ENCODE peak calls at places on chromosomes 11 and 22, in nine cellular contexts. W is ascending aorta, U is astrocyte of the spinal cord, Z is hepatocyte, J is GM13976, X is Peyer's patch, L is spleen, N is vagina, B is GM10248. Y is an unnamed sample.

GRCh38 chr11:130636672-130637463 is 188.4 kb downstream of the ADAMTS15 start:
- DNase-seq in W (no peak), N (peak; percentile 40), U (peak; percentile 91), L (no peak), B (no peak), J (no peak), X (no peak), Z (peak; percentile 51), Y (no peak)

GRCh38 chr11:117997436-117998200 is 11.4 kb downstream of the IL10RA start:
- DNase-seq in B (no peak), W (no peak), X (peak; percentile 30), N (no peak), U (no peak), Z (no peak), L (no peak), J (no peak), Y (peak; percentile 58)

GRCh38 chr22:24834845-24835570 is 29.0 kb downstream of the SGSM1 start:
- DNase-seq in Z (peak; percentile 55), N (no peak), W (no peak), U (no peak), L (peak; percentile 10), B (no peak), X (no peak), J (no peak), Y (no peak)

GRCh38 chr11:44147751-44148150 is 52.3 kb downstream of the EXT2 start:
- DNase-seq in X (no peak), B (no peak), J (no peak), Z (no peak), N (no peak), U (no peak), W (no peak), L (no peak), Y (no peak)

GRCh38 chr22:17381237-17381913 is 12.1 kb downstream of the CECR2 start:
- DNase-seq in U (no peak), Z (peak; percentile 64), X (no peak), N (no peak), B (no peak), L (no peak), W (no peak), J (no peak), Y (no peak)

GRCh38 chr22:24875862-24876506 is 70.0 kb downstream of the SGSM1 start:
- DNase-seq in W (no peak), B (no peak), X (no peak), N (no peak), L (no peak), J (peak; percentile 48), U (no peak), Z (peak; percentile 63), Y (peak; percentile 36)

GRCh38 chr11:58829736-58830135 is 14.8 kb downstream of the GLYATL2 start:
- DNase-seq in U (peak; percentile 62), X (no peak), L (no peak), N (no peak), Z (no peak), W (no peak), J (no peak), B (no peak), Y (peak; percentile 1)

GRCh38 chr22:33210129-33210784 is 152.1 kb upstream of the SYN3 start:
- DNase-seq in X (peak; percentile 56), J (peak; percentile 85), L (no peak), U (peak; percentile 4), N (no peak), B (peak; percentile 83), Z (peak; percentile 60), W (no peak), Y (peak; percentile 22)

GRCh38 chr22:32926600-32926999 is 125.1 kb downstream of the TIMP3 start:
- DNase-seq in Z (peak; percentile 48), X (peak; percentile 66), L (no peak), B (peak; percentile 29), W (no peak), N (no peak), U (peak; percentile 9), J (peak; percentile 41), Y (peak; percentile 9)

GRCh38 chr22:42315392-42315756 is 44.9 kb upstream of the TCF20 start:
- DNase-seq in U (no peak), Z (no peak), N (no peak), X (peak; percentile 79), J (no peak), B (no peak), L (no peak), W (no peak), Y (no peak)

GRCh38 chr11:130874955-130875531 is 41.2 kb downstream of the SNX19 start:
- DNase-seq in N (no peak), J (no peak), L (no peak), X (no peak), B (no peak), Z (no peak), W (no peak), U (no peak), Y (no peak)

GRCh38 chr22:39954584-39955055 is 5.6 kb upstream of the TMA7B start:
- DNase-seq in X (no peak), N (no peak), W (no peak), J (no peak), U (peak; percentile 97), B (no peak), Z (no peak), L (no peak), Y (peak; percentile 64)

DNA sequence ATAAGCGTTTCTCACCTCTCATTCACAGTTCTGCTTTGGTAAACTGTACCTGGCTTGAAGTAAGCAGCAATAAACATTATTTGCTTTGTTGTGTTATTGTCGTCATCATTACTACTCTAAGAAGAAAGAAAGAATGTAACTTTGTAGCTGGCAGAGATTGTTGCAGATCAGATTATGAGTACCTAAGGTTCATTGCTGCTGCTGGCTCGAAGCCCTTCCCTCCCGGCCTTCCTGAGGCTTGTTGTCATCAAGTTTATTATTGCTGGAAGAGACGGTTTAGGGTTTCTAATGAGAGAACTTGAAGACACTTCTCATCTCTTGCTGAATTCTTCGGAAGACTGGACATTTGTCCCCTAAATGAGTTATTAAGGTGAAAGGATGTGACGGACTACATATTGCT is 101.3 kb downstream of the GRAMD1B start:
- DNase-seq in W (no peak), L (no peak), U (no peak), B (no peak), J (no peak), N (no peak), X (no peak), Z (no peak), Y (no peak)
- TF ChIP-seq CTCF in W (no peak), L (no peak), U (no peak), B (no peak), J (no peak), N (no peak), X (no peak), Z (no peak), Y (no peak)

GRCh38 chr22:38859581-38860290 is 12.3 kb downstream of the CBX6 start:
- DNase-seq in U (no peak), B (no peak), N (no peak), W (no peak), X (no peak), J (no peak), L (no peak), Z (no peak), Y (no peak)

GRCh38 chr22:38862375-38863329 is 9.4 kb downstream of the CBX6 start:
- DNase-seq in U (no peak), X (no peak), J (no peak), B (no peak), N (no peak), W (no peak), Z (peak; percentile 2), L (no peak), Y (no peak)

GRCh38 chr22:38861927-38862326 is 10.1 kb downstream of the CBX6 start:
- DNase-seq in U (no peak), Z (no peak), X (no peak), L (no peak), B (no peak), W (no peak), N (no peak), J (no peak), Y (no peak)

GRCh38 chr22:38860291-38861169 is 11.5 kb downstream of the CBX6 start:
- DNase-seq in W (no peak), L (no peak), Z (no peak), N (no peak), B (no peak), U (no peak), J (no peak), X (no peak), Y (no peak)

DNA sequence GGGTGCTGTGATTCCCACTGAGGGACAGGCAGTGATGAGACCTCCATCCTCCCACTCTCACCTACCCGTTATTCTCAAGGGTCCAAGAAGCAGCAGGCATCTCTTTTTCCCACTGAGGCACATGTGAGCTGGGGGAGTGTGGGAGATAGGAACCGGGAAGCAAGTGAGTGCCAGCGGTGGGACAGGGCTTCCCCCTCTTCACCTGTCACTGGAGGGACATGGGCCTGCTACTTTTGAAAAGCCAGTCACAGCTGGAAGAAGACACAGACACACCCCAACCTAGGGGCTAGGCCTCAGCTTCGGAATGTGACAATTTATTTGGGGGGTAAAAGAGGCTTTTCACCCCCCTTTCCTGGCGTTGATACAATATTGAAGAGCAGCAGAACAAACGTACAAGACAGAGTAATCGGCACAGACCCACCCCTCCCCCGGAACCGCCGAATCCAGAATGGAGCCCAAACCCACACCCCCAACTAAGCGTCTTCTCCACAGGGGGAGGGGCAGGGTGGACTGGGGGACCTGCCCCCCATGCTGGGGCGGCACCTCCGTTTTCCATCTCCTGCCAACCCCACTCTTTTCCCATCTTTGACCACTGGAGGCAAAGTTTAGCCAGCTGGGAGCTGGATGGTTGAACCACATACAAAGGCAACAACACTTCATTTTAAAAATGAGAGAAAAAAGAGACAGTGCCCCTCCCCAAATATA is 10.7 kb downstream of the CBX6 start:
- DNase-seq in L (no peak), N (no peak), U (no peak), X (no peak), W (no peak), J (no peak), Z (no peak), B (no peak), Y (no peak)
- TF ChIP-seq CTCF in L (no peak), N (no peak), U (no peak), X (no peak), W (no peak), J (no peak), Z (no peak), B (no peak), Y (no peak)

GRCh38 chr11:15988693-15989231 is 367.6 kb downstream of the SOX6 start:
- DNase-seq in W (no peak), L (no peak), X (no peak), Z (no peak), U (no peak), N (no peak), J (no peak), B (no peak), Y (no peak)
- TF ChIP-seq CTCF in W (peak; percentile 9), L (no peak), X (no peak), Z (no peak), U (peak; percentile 11), N (no peak), J (no peak), B (no peak), Y (no peak)

DNA sequence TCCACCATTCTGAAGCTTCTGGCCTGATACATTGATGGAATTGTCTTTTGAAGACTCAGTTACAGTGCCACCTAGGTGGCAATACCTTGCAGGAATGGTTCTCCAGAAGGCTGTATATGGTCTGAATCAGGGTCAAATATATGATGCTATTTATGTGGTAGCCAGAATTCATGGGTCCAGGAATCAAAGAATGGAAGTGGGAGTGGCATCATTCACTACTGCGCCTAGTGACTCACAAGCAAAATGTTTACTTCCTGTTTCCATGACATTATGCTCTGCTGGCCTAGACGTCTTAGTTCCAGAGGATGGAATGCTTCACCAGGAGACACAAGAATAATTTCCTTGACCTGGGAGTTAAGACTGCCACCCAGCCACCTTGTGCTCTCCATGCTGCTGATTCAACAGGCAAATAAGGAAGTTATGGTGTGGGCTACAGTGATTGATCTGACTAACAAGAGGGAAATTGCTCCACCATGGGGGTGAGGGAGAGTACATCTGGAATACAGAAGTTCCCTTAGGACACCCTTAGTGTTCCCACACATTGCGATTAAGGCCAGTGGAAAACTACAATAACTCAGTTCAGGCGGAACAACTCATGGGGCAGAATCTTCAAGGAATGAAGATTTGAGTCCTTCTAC is 491.8 kb downstream of the ETS1 start:
- DNase-seq in W (no peak), U (peak; percentile 88), Z (no peak), X (no peak), L (no peak), B (no peak), N (no peak), J (no peak), Y (no peak)
- TF ChIP-seq CTCF in W (no peak), U (peak; percentile 17), Z (no peak), X (no peak), L (no peak), B (no peak), N (no peak), J (no peak), Y (no peak)